ENCODE peak calls at places on chromosomes 5 and 9, in five cellular contexts. N is activated CD8-positive, alpha-beta T cell treated with anti-CD3 and anti-CD28 coated beads, Interleukin-2, amount 10 ng/mL, durations not matched to agents 7 days and 5 days; T is fibroblast of the conjunctiva; D is aorta; S is T47D. B is an unnamed sample.

GRCh38 chr5:74613283-74613682 is 27.2 kb downstream of the ENC1 start:
- DNase-seq in N (no peak), T (no peak), D (no peak), S (no peak), B (no peak)

GRCh38 chr5:58925627-58926545 is 343.0 kb downstream of the RAB3C start:
- DNase-seq in N (no peak), T (no peak), D (no peak), S (no peak), B (no peak)

GRCh38 chr5:102760815-102761214 is 5.7 kb downstream of the PAM start:
- DNase-seq in N (no peak), T (no peak), D (no peak), S (no peak), B (no peak)

GRCh38 chr5:110790673-110791072 is 51.9 kb downstream of the SLC25A46 start:
- DNase-seq in N (no peak), T (peak; percentile 44), D (no peak), S (peak; percentile 16), B (no peak)

GRCh38 chr9:134693641-134694367 is 52.2 kb downstream of the COL5A1 start:
- DNase-seq in N (no peak), T (no peak), D (peak; percentile 72), S (no peak), B (no peak)

GRCh38 chr5:77209495-77210090 is 887 bp upstream of the PDE8B start:
- DNase-seq in N (no peak), T (no peak), D (peak; percentile 70), S (no peak), B (no peak)

GRCh38 chr9:97954550-97954989 is 16.6 kb upstream of the HEMGN start:
- DNase-seq in N (peak; percentile 71), T (no peak), D (no peak), S (peak; percentile 74), B (no peak)

GRCh38 chr5:82351754-82352145 is 73.6 kb upstream of the RPS23 start:
- DNase-seq in N (no peak), T (peak; percentile 74), D (no peak), S (peak; percentile 78), B (no peak)

GRCh38 chr9:130984476-130984875 is 24.5 kb upstream of the LAMC3 start:
- DNase-seq in N (no peak), T (no peak), D (no peak), S (no peak), B (no peak)

GRCh38 chr5:177982956-177983355 is 13.1 kb downstream of the PROP1 start:
- DNase-seq in N (no peak), T (no peak), D (no peak), S (no peak), B (no peak)

GRCh38 chr5:29387384-29387783 is 1806.1 kb upstream of the CDH6 start:
- DNase-seq in N (no peak), T (no peak), D (no peak), S (no peak), B (no peak)

GRCh38 chr5:1140818-1141189 is 28.9 kb upstream of the SLC12A7 start:
- DNase-seq in N (no peak), T (no peak), D (no peak), S (no peak), B (no peak)

GRCh38 chr9:84953797-84954695 is 284.5 kb downstream of the NTRK2 start:
- DNase-seq in N (peak; percentile 67), T (peak; percentile 46), D (peak; percentile 95), S (peak; percentile 72), B (peak; percentile 84)

GRCh38 chr9:119963258-119963797 is 594.1 kb upstream of the BRINP1 start:
- DNase-seq in N (no peak), T (peak; percentile 79), D (no peak), S (peak; percentile 87), B (no peak)

GRCh38 chr5:176596689-176597416 is 13.1 kb downstream of the GPRIN1 start:
- DNase-seq in N (peak; percentile 69), T (no peak), D (no peak), S (no peak), B (no peak)

GRCh38 chr5:38994329-38994927 is 79.8 kb downstream of the RICTOR start:
- DNase-seq in N (peak; percentile 58), T (peak; percentile 68), D (no peak), S (peak; percentile 65), B (peak; percentile 6)

GRCh38 chr9:134569626-134570025 is 72.0 kb upstream of the COL5A1 start:
- DNase-seq in N (no peak), T (no peak), D (no peak), S (no peak), B (no peak)

GRCh38 chr9:108760841-108761240 is 94.9 kb downstream of the ACTL7B start:
- DNase-seq in N (no peak), T (no peak), D (no peak), S (no peak), B (no peak)

GRCh38 chr9:99513441-99514112 is 291.5 kb downstream of the SEC61B start:
- DNase-seq in N (no peak), T (no peak), D (no peak), S (no peak), B (no peak)

GRCh38 chr9:83281306-83282255 is 218.6 kb upstream of the RASEF start:
- DNase-seq in N (no peak), T (peak; percentile 13), D (no peak), S (peak; percentile 19), B (peak; percentile 10)

GRCh38 chr9:124257865-124258764 is at the start of gene NEK6:
- DNase-seq in N (peak; percentile 40), T (no peak), D (peak; percentile 84), S (peak; percentile 64), B (peak; percentile 40)

GRCh38 chr9:1938135-1938534 is 77.0 kb upstream of the SMARCA2 start:
- DNase-seq in N (no peak), T (no peak), D (no peak), S (no peak), B (no peak)

GRCh38 chr9:114430443-114430842 is 42.7 kb upstream of the AKNA start:
- DNase-seq in N (no peak), T (no peak), D (no peak), S (no peak), B (no peak)

GRCh38 chr5:135364416-135365262 is 34.4 kb downstream of the MACROH2A1 start:
- DNase-seq in N (no peak), T (no peak), D (no peak), S (peak; percentile 24), B (no peak)

GRCh38 chr5:30040483-30041116 is 1152.9 kb upstream of the CDH6 start:
- DNase-seq in N (peak; percentile 25), T (peak; percentile 54), D (no peak), S (peak; percentile 80), B (peak; percentile 48)

GRCh38 chr5:107519900-107520354 is 150.8 kb downstream of the EFNA5 start:
- DNase-seq in N (no peak), T (no peak), D (no peak), S (no peak), B (no peak)

GRCh38 chr9:32472344-32472743 is 53.7 kb downstream of the RIGI start:
- DNase-seq in N (no peak), T (no peak), D (no peak), S (no peak), B (no peak)

GRCh38 chr5:32790411-32790951 is 79.4 kb downstream of the NPR3 start:
- DNase-seq in N (no peak), T (no peak), D (no peak), S (no peak), B (no peak)

GRCh38 chr5:27130587-27130986 is 92.2 kb upstream of the CDH9 start:
- DNase-seq in N (no peak), T (no peak), D (no peak), S (no peak), B (no peak)

GRCh38 chr9:135702002-135702721 is at the start of gene KCNT1:
- DNase-seq in N (peak; percentile 62), T (peak; percentile 2), D (peak; percentile 83), S (peak; percentile 64), B (no peak)

GRCh38 chr5:9716838-9717281 is 86.7 kb upstream of the TAS2R1 start:
- DNase-seq in N (no peak), T (no peak), D (no peak), S (no peak), B (no peak)

GRCh38 chr9:119852399-119852798 is 483.2 kb upstream of the BRINP1 start:
- DNase-seq in N (no peak), T (no peak), D (no peak), S (no peak), B (no peak)